ENCODE peak calls at places on chromosomes 3 and 15, in ten cellular contexts. D is hippocampal formation; Q is stimulated activated CD8-positive, alpha-beta memory T cell treated with anti-CD3 and anti-CD28 coated beads, Interleukin-4, amount 100 ng/mL, for 4 hours; P is M059J; C is G401; N is hypothalamus; B is left ventricle myocardium inferior; V is NCI-H524; K is neuronal stem cell; Z is activated T-cell treated with anti-CD3 and anti-CD28 coated beads, Interleukin-2, amount 50 U/mL, for 1 hour. J is an unnamed sample.

GRCh38 chr3:2206536-2206935 is 107.9 kb downstream of the CNTN4 start:
- DNase-seq in D (no peak), Q (no peak), P (no peak), C (no peak), N (no peak), B (no peak), V (no peak), K (no peak), Z (no peak), J (no peak)

GRCh38 chr3:136960838-136961836 is 3.4 kb downstream of the IL20RB start:
- DNase-seq in D (no peak), Q (no peak), P (peak), C (no peak), N (no peak), B (no peak), V (no peak), K (no peak), Z (no peak), J (no peak)

GRCh38 chr15:75925440-75925839 is 21.8 kb downstream of the FBXO22 start:
- DNase-seq in D (no peak), Q (no peak), P (no peak), C (no peak), N (no peak), B (no peak), V (no peak), K (no peak), Z (no peak), J (no peak)

GRCh38 chr3:19866751-19867347 is 67.2 kb downstream of the EFHB start:
- DNase-seq in D (peak), Q (peak), P (peak), C (peak), N (no peak), B (no peak), V (peak), K (peak), Z (no peak), J (peak)

GRCh38 chr3:105938101-105938500 is 69.3 kb upstream of the CBLB start:
- DNase-seq in D (no peak), Q (no peak), P (peak), C (peak), N (no peak), B (no peak), V (peak), K (no peak), Z (no peak), J (peak)

GRCh38 chr3:106431698-106432097 is 562.9 kb upstream of the CBLB start:
- DNase-seq in D (no peak), Q (no peak), P (no peak), C (no peak), N (no peak), B (no peak), V (no peak), K (no peak), Z (no peak), J (no peak)

GRCh38 chr15:27499191-27499590 is 528.2 kb downstream of the GABRG3 start:
- DNase-seq in D (no peak), Q (no peak), P (no peak), C (no peak), N (no peak), B (no peak), V (no peak), K (no peak), Z (no peak), J (no peak)

GRCh38 chr3:54527521-54527920 is 400.3 kb downstream of the LRTM1 start:
- DNase-seq in D (no peak), Q (no peak), P (no peak), C (no peak), N (no peak), B (no peak), V (no peak), K (no peak), Z (no peak), J (no peak)

GRCh38 chr3:161939919-161940693 is 443.5 kb downstream of the OTOL1 start:
- DNase-seq in D (no peak), Q (no peak), P (no peak), C (no peak), N (no peak), B (no peak), V (no peak), K (no peak), Z (no peak), J (no peak)

GRCh38 chr15:93610944-93611343 is 521.9 kb upstream of the RGMA start:
- DNase-seq in D (no peak), Q (no peak), P (no peak), C (no peak), N (no peak), B (no peak), V (no peak), K (no peak), Z (no peak), J (no peak)

GRCh38 chr15:64090527-64090926 is 3.1 kb downstream of the CIAO2A start:
- DNase-seq in D (no peak), Q (no peak), P (no peak), C (no peak), N (no peak), B (no peak), V (no peak), K (no peak), Z (no peak), J (no peak)